ENCODE peak calls at places on chromosomes 16 and 17, in four cellular contexts. P is NCI-H1105 treated with DMSO at 0.1 percent for 48 hours; M is mucosa of descending colon; V is activated effector memory CD4-positive, alpha-beta T cell treated with Interleukin-2 at 50 U/mL for 16 hours. O is an unnamed sample.

GRCh38 chr17:16261049-16261448 is 44.0 kb downstream of the PIGL start:
- DNase-seq in P (no peak), M (no peak), V (no peak), O (no peak)

GRCh38 chr17:78797691-78798585 is 15.9 kb upstream of the CYTH1 start:
- DNase-seq in P (no peak), M (no peak), V (no peak), O (no peak)

GRCh38 chr17:74554909-74555308 is 9.0 kb upstream of the CD300C start:
- DNase-seq in P (no peak), M (no peak), V (no peak), O (no peak)

GRCh38 chr17:69357701-69358100 is 30.8 kb upstream of the ABCA5 start:
- DNase-seq in P (no peak), M (no peak), V (no peak), O (no peak)

GRCh38 chr17:7468290-7468689 is 11.1 kb downstream of the ZBTB4 start:
- DNase-seq in P (no peak), M (no peak), V (no peak), O (no peak)

GRCh38 chr17:4998666-4999428 is 1.1 kb downstream of the KIF1C start:
- DNase-seq in P (no peak), M (peak; percentile 81), V (no peak), O (peak; percentile 68)

GRCh38 chr16:53817812-53818211 is 113.9 kb downstream of the FTO start:
- DNase-seq in P (peak; percentile 24), M (no peak), V (no peak), O (no peak)

GRCh38 chr16:68993885-68994284 is 111.6 kb upstream of the HAS3 start:
- DNase-seq in P (no peak), M (no peak), V (no peak), O (no peak)

GRCh38 chr16:25297151-25297787 is 39.6 kb upstream of the ZKSCAN2 start:
- DNase-seq in P (peak; percentile 26), M (no peak), V (no peak), O (no peak)

GRCh38 chr16:89341697-89342694 is 124.5 kb downstream of the ZNF778 start:
- DNase-seq in P (no peak), M (no peak), V (no peak), O (peak; percentile 54)

GRCh38 chr16:75042423-75043174 is 43.8 kb downstream of the ZNRF1 start:
- DNase-seq in P (no peak), M (no peak), V (no peak), O (no peak)

GRCh38 chr17:55845385-55845784 is 94.5 kb downstream of the PCTP start:
- DNase-seq in P (no peak), M (peak; percentile 50), V (no peak), O (peak; percentile 54)

GRCh38 chr17:5540321-5540720 is 44.0 kb downstream of the NLRP1 start:
- DNase-seq in P (no peak), M (no peak), V (no peak), O (no peak)

GRCh38 chr16:78461087-78461486 is 361.6 kb downstream of the WWOX start:
- DNase-seq in P (no peak), M (peak; percentile 27), V (no peak), O (no peak)

GRCh38 chr17:7909080-7909479 is 7.0 kb downstream of the RNF227 start:
- DNase-seq in P (no peak), M (no peak), V (no peak), O (no peak)

GRCh38 chr17:19747829-19748806 is at the start of gene ALDH3A1:
- DNase-seq in P (no peak), M (peak; percentile 60), V (no peak), O (no peak)

GRCh38 chr16:72814226-72814625 is 233.7 kb downstream of the ZFHX3 start:
- DNase-seq in P (no peak), M (no peak), V (no peak), O (no peak)

GRCh38 chr16:82040296-82040695 is 5.2 kb downstream of the HSD17B2 start:
- DNase-seq in P (no peak), M (no peak), V (no peak), O (no peak)

GRCh38 chr17:37488607-37489196 is 989 bp upstream of the DUSP14 start:
- DNase-seq in P (peak; percentile 52), M (peak; percentile 78), V (peak; percentile 48), O (peak; percentile 78)